ENCODE peak calls at places on chromosome 18, in nine cellular contexts. One of them, this sample, is unnamed.

GRCh38 chr18:58251416-58251815 is 207.4 kb downstream of the NEDD4L start:
- DNase-seq in NCI-H345: no peak
- DNase-seq in WERI-Rb-1: no peak
- DNase-seq in bronchial epithelial cell: no peak
- DNase-seq in ACHN: no peak
- DNase-seq in left ventricle myocardium inferior: no peak
- DNase-seq in GM20000: no peak
- DNase-seq in activated CD4-positive, alpha-beta T cell treated with anti-CD3 and anti-CD28 coated beads for 48 hours: no peak
- DNase-seq in right lobe of liver: no peak
- DNase-seq in this sample: no peak

GRCh38 chr18:12048010-12048826 is 45.4 kb upstream of the ANKRD62 start:
- DNase-seq in ACHN: peak; percentile 21
- DNase-seq in NCI-H345: no peak
- DNase-seq in activated CD4-positive, alpha-beta T cell treated with anti-CD3 and anti-CD28 coated beads for 48 hours: no peak
- DNase-seq in GM20000: no peak
- DNase-seq in bronchial epithelial cell: no peak
- DNase-seq in left ventricle myocardium inferior: no peak
- DNase-seq in right lobe of liver: no peak
- DNase-seq in WERI-Rb-1: no peak
- DNase-seq in this sample: no peak

GRCh38 chr18:12686100-12686499 is 16.4 kb downstream of the CEP76 start:
- DNase-seq in WERI-Rb-1: peak; percentile 25
- DNase-seq in left ventricle myocardium inferior: no peak
- DNase-seq in right lobe of liver: no peak
- DNase-seq in NCI-H345: no peak
- DNase-seq in activated CD4-positive, alpha-beta T cell treated with anti-CD3 and anti-CD28 coated beads for 48 hours: no peak
- DNase-seq in bronchial epithelial cell: peak; percentile 52
- DNase-seq in GM20000: no peak
- DNase-seq in ACHN: peak; percentile 23
- DNase-seq in this sample: no peak

GRCh38 chr18:68234115-68234514 is 480.8 kb downstream of the TMX3 start:
- DNase-seq in right lobe of liver: no peak
- DNase-seq in NCI-H345: no peak
- DNase-seq in left ventricle myocardium inferior: no peak
- DNase-seq in activated CD4-positive, alpha-beta T cell treated with anti-CD3 and anti-CD28 coated beads for 48 hours: no peak
- DNase-seq in GM20000: no peak
- DNase-seq in bronchial epithelial cell: no peak
- DNase-seq in ACHN: no peak
- DNase-seq in WERI-Rb-1: no peak
- DNase-seq in this sample: no peak

GRCh38 chr18:46035701-46036680 is 36.1 kb downstream of the PSTPIP2 start:
- DNase-seq in bronchial epithelial cell: no peak
- DNase-seq in GM20000: no peak
- DNase-seq in activated CD4-positive, alpha-beta T cell treated with anti-CD3 and anti-CD28 coated beads for 48 hours: no peak
- DNase-seq in NCI-H345: no peak
- DNase-seq in right lobe of liver: no peak
- DNase-seq in left ventricle myocardium inferior: no peak
- DNase-seq in ACHN: no peak
- DNase-seq in WERI-Rb-1: no peak
- DNase-seq in this sample: no peak

GRCh38 chr18:78739843-78740677 is 239.6 kb upstream of the SALL3 start:
- DNase-seq in WERI-Rb-1: peak; percentile 4
- DNase-seq in bronchial epithelial cell: no peak
- DNase-seq in right lobe of liver: peak; percentile 23
- DNase-seq in activated CD4-positive, alpha-beta T cell treated with anti-CD3 and anti-CD28 coated beads for 48 hours: no peak
- DNase-seq in ACHN: no peak
- DNase-seq in left ventricle myocardium inferior: no peak
- DNase-seq in NCI-H345: no peak
- DNase-seq in GM20000: no peak
- DNase-seq in this sample: no peak

GRCh38 chr18:67260841-67261240 is 255.7 kb downstream of the DSEL start:
- DNase-seq in activated CD4-positive, alpha-beta T cell treated with anti-CD3 and anti-CD28 coated beads for 48 hours: no peak
- DNase-seq in GM20000: no peak
- DNase-seq in right lobe of liver: no peak
- DNase-seq in NCI-H345: no peak
- DNase-seq in ACHN: no peak
- DNase-seq in left ventricle myocardium inferior: no peak
- DNase-seq in bronchial epithelial cell: no peak
- DNase-seq in WERI-Rb-1: no peak
- DNase-seq in this sample: no peak

GRCh38 chr18:55251186-55251995 is 292.1 kb upstream of the CCDC68 start:
- DNase-seq in GM20000: no peak
- DNase-seq in bronchial epithelial cell: peak; percentile 65
- DNase-seq in NCI-H345: no peak
- DNase-seq in right lobe of liver: no peak
- DNase-seq in activated CD4-positive, alpha-beta T cell treated with anti-CD3 and anti-CD28 coated beads for 48 hours: no peak
- DNase-seq in left ventricle myocardium inferior: no peak
- DNase-seq in WERI-Rb-1: no peak
- DNase-seq in ACHN: no peak
- DNase-seq in this sample: no peak

GRCh38 chr18:79377187-79377891 is 18.4 kb upstream of the NFATC1 start:
- DNase-seq in activated CD4-positive, alpha-beta T cell treated with anti-CD3 and anti-CD28 coated beads for 48 hours: no peak
- DNase-seq in GM20000: no peak
- DNase-seq in right lobe of liver: no peak
- DNase-seq in WERI-Rb-1: no peak
- DNase-seq in NCI-H345: no peak
- DNase-seq in left ventricle myocardium inferior: no peak
- DNase-seq in bronchial epithelial cell: no peak
- DNase-seq in ACHN: no peak
- DNase-seq in this sample: no peak

GRCh38 chr18:62485684-62486083 is 37.1 kb upstream of the ZCCHC2 start:
- DNase-seq in bronchial epithelial cell: peak; percentile 98
- DNase-seq in right lobe of liver: no peak
- DNase-seq in GM20000: no peak
- DNase-seq in left ventricle myocardium inferior: no peak
- DNase-seq in ACHN: peak; percentile 86
- DNase-seq in NCI-H345: peak; percentile 81
- DNase-seq in activated CD4-positive, alpha-beta T cell treated with anti-CD3 and anti-CD28 coated beads for 48 hours: peak; percentile 49
- DNase-seq in WERI-Rb-1: no peak
- DNase-seq in this sample: no peak

GRCh38 chr18:22185298-22185697 is 15.9 kb downstream of the GATA6 start:
- DNase-seq in bronchial epithelial cell: no peak
- DNase-seq in left ventricle myocardium inferior: peak; percentile 52
- DNase-seq in GM20000: no peak
- DNase-seq in right lobe of liver: no peak
- DNase-seq in activated CD4-positive, alpha-beta T cell treated with anti-CD3 and anti-CD28 coated beads for 48 hours: no peak
- DNase-seq in ACHN: no peak
- DNase-seq in NCI-H345: no peak
- DNase-seq in WERI-Rb-1: no peak
- DNase-seq in this sample: no peak

GRCh38 chr18:48002933-48003365 is 72.5 kb upstream of the SMAD2 start:
- DNase-seq in ACHN: peak; percentile 90
- DNase-seq in activated CD4-positive, alpha-beta T cell treated with anti-CD3 and anti-CD28 coated beads for 48 hours: no peak
- DNase-seq in bronchial epithelial cell: peak; percentile 75
- DNase-seq in left ventricle myocardium inferior: peak; percentile 60
- DNase-seq in right lobe of liver: no peak
- DNase-seq in WERI-Rb-1: no peak
- DNase-seq in GM20000: no peak
- DNase-seq in NCI-H345: no peak
- DNase-seq in this sample: no peak

GRCh38 chr18:48949606-48950535 is 894 bp downstream of the SMAD7 start:
- DNase-seq in ACHN: peak; percentile 41
- DNase-seq in bronchial epithelial cell: no peak
- DNase-seq in left ventricle myocardium inferior: no peak
- DNase-seq in GM20000: peak; percentile 75
- DNase-seq in NCI-H345: peak; percentile 48
- DNase-seq in right lobe of liver: peak; percentile 72
- DNase-seq in WERI-Rb-1: peak; percentile 52
- DNase-seq in activated CD4-positive, alpha-beta T cell treated with anti-CD3 and anti-CD28 coated beads for 48 hours: peak; percentile 36
- DNase-seq in this sample: no peak